ENCODE peak calls at places on chromosomes 5 and 9, in eight cellular contexts. I, C, M, D, N, A, R and S are unnamed samples.

GRCh38 chr5:135490245-135491037 is 38.3 kb upstream of the TIFAB start:
- DNase-seq in N (peak; percentile 79), D (no peak), M (no peak), R (no peak), A (no peak), C (peak; percentile 53), I (no peak), S (no peak)

GRCh38 chr5:154197801-154198461 is 7.4 kb downstream of the GALNT10 start:
- DNase-seq in A (peak; percentile 99), M (no peak), R (no peak), D (peak; percentile 75), N (no peak), C (no peak), I (peak; percentile 44), S (peak; percentile 50)

GRCh38 chr5:56876325-56876724 is 33.1 kb upstream of the SETD9 start:
- DNase-seq in N (no peak), D (no peak), C (no peak), R (no peak), A (peak; percentile 87), M (no peak), I (no peak), S (peak; percentile 58)

GRCh38 chr5:128213340-128213739 is 129.8 kb downstream of the SLC12A2 start:
- DNase-seq in R (peak; percentile 56), C (no peak), A (peak; percentile 46), D (peak; percentile 59), M (no peak), I (peak; percentile 68), N (peak; percentile 83), S (peak; percentile 64)

GRCh38 chr9:27888661-27889295 is 315.5 kb upstream of the C9orf72 start:
- DNase-seq in A (peak; percentile 35), D (peak; percentile 60), N (peak; percentile 92), M (no peak), R (peak; percentile 43), C (no peak), I (no peak), S (peak; percentile 36)

GRCh38 chr5:16108418-16108817 is 71.2 kb downstream of the MARCHF11 start:
- DNase-seq in C (no peak), M (no peak), I (no peak), R (no peak), D (no peak), A (no peak), N (no peak), S (no peak)

GRCh38 chr9:128094166-128094949 is 26.3 kb downstream of the SLC25A25 start:
- DNase-seq in R (peak; percentile 58), N (peak; percentile 86), C (peak; percentile 96), M (peak; percentile 93), A (peak; percentile 99), D (peak; percentile 93), I (peak; percentile 98), S (peak; percentile 99)

GRCh38 chr5:147303976-147304375 is 69.2 kb downstream of the STK32A start:
- DNase-seq in N (no peak), C (no peak), M (no peak), D (no peak), R (no peak), I (peak; percentile 83), A (peak; percentile 69), S (peak; percentile 36)

GRCh38 chr5:121366515-121366914 is 485.2 kb upstream of the FTMT start:
- DNase-seq in I (no peak), R (no peak), N (no peak), D (no peak), M (no peak), C (no peak), A (peak; percentile 28), S (peak; percentile 68)

GRCh38 chr9:79362100-79363081 is 209.4 kb upstream of the TLE4 start:
- DNase-seq in I (peak; percentile 3), C (no peak), D (no peak), R (no peak), N (peak; percentile 69), M (no peak), A (no peak), S (peak; percentile 48)

GRCh38 chr9:13970018-13970417 is 343.9 kb downstream of the NFIB start:
- DNase-seq in M (no peak), I (no peak), N (no peak), A (no peak), D (no peak), C (no peak), R (no peak), S (no peak)
- H3K27ac ChIP-seq in M (no peak overlapping the region), I (no peak overlapping the region), N (no peak overlapping the region), A (no peak overlapping the region), D (no peak overlapping the region), C (no peak overlapping the region), R (no peak overlapping the region), S (no peak overlapping the region)

GRCh38 chr9:107046692-107047091 is 183.7 kb downstream of the ZNF462 start:
- DNase-seq in R (peak; percentile 44), A (no peak), C (no peak), M (no peak), I (no peak), N (no peak), D (no peak), S (no peak)

GRCh38 chr9:107049046-107049824 is 186.3 kb downstream of the ZNF462 start:
- DNase-seq in M (no peak), C (no peak), N (peak; percentile 74), I (no peak), A (no peak), D (no peak), R (no peak), S (no peak)

GRCh38 chr9:107049825-107050184 is 186.8 kb downstream of the ZNF462 start:
- DNase-seq in M (no peak), R (no peak), C (no peak), D (no peak), N (peak; percentile 71), A (no peak), I (no peak), S (no peak)

GRCh38 chr9:107043886-107044285 is 180.9 kb downstream of the ZNF462 start:
- DNase-seq in D (no peak), R (no peak), I (peak; percentile 4), M (no peak), A (no peak), C (no peak), N (peak; percentile 56), S (no peak)

DNA sequence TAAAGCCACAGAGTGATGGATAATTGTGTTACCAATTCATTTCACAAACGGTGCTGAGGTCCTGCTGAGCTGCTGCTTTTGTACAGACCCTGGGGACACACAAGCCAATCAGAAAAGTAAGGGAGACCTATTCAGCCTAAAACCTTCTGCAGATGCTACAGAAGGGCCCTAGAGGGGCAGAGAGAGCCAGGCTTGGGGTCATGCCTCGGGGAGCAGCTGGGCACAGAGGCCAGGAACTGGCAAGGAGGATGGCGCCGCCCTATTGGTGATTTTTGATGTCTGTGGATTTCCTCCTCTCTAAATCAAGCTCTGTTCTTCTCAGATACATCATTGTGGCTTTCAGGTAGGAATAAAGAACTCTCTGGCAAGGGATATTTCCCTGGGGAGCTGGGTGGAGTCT is 181.9 kb downstream of the ZNF462 start:
- DNase-seq in D (peak; percentile 46), I (no peak), N (peak; percentile 60), C (no peak), M (no peak), R (peak; percentile 20), A (no peak), S (no peak)
- TF ChIP-seq CTCF in D (no peak), I (no peak), N (peak; percentile 49), C (no peak), M (no peak), R (peak; percentile 75), A (peak; percentile 42), S (no peak)

GRCh38 chr9:95111716-95112115 is 205.8 kb downstream of the FANCC start:
- DNase-seq in D (no peak), R (no peak), N (no peak), M (no peak), I (no peak), A (no peak), C (peak; percentile 53), S (no peak)

GRCh38 chr9:95116820-95117204 is 200.7 kb downstream of the FANCC start:
- DNase-seq in D (no peak), N (no peak), M (no peak), C (peak; percentile 68), A (peak; percentile 32), I (no peak), R (no peak), S (no peak)

GRCh38 chr9:95112436-95113280 is 204.9 kb downstream of the FANCC start:
- DNase-seq in D (peak; percentile 29), I (no peak), N (no peak), R (no peak), C (peak; percentile 60), A (no peak), M (no peak), S (no peak)

GRCh38 chr9:95115104-95115503 is 202.4 kb downstream of the FANCC start:
- DNase-seq in C (peak; percentile 28), I (no peak), R (no peak), M (no peak), A (no peak), D (peak; percentile 28), N (no peak), S (no peak)

GRCh38 chr9:95116002-95116819 is 201.3 kb downstream of the FANCC start:
- DNase-seq in A (no peak), M (no peak), I (no peak), N (peak; percentile 76), R (no peak), D (peak; percentile 33), C (peak; percentile 51), S (no peak)
- H3K27ac ChIP-seq in A (no peak overlapping the region), M (peak overlapping the region; percentile 30), I (no peak overlapping the region), N (no peak overlapping the region), R (no peak overlapping the region), D (no peak overlapping the region), C (peak overlapping the region; percentile 21), S (peak overlapping the region; percentile 31)

GRCh38 chr5:92518318-92518913 is 1062.6 kb downstream of the NR2F1-AS1 start:
- DNase-seq in R (peak; percentile 1), C (no peak), D (no peak), N (peak; percentile 56), I (peak; percentile 50), M (no peak), A (peak; percentile 62), S (peak; percentile 73)
- TF ChIP-seq CTCF in R (peak; percentile 72), C (peak; percentile 35), D (no peak), N (peak; percentile 82), I (peak; percentile 69), M (no peak), A (peak; percentile 79), S (peak; percentile 68)

GRCh38 chr5:59597690-59598546 is 295.6 kb downstream of the PDE4D start:
- DNase-seq in D (no peak), R (no peak), N (no peak), A (no peak), I (peak; percentile 4), M (no peak), C (no peak), S (no peak)
- H3K27ac ChIP-seq in D (peak overlapping the region; percentile 60), R (no peak overlapping the region), N (no peak overlapping the region), A (peak overlapping the region; percentile 74), I (peak overlapping the region; percentile 19), M (peak overlapping the region; percentile 66), C (peak overlapping the region; percentile 23), S (no peak overlapping the region)